ENCODE peak calls at places on chromosome 6, in nine cellular contexts. One of them, this sample, is unnamed.

GRCh38 chr6:87384449-87384848 is 23.3 kb upstream of the CFAP206 start:
- DNase-seq in osteocyte: no peak
- DNase-seq in cardiac muscle cell: no peak
- DNase-seq in brain microvascular endothelial cell: no peak
- DNase-seq in activated naive CD4-positive, alpha-beta T cell treated with anti-CD3 and anti-CD28 coated beads for 36 hours: no peak
- DNase-seq in stimulated activated CD4-positive, alpha-beta T cell treated with anti-CD3 and anti-CD28 coated beads, Interleukin-12 subunit alpha, Interleukin-12 subunit beta, amount 100 ng/mL, for 4 hours: no peak
- DNase-seq in AG08395: no peak
- DNase-seq in activated CD4-positive, alpha-beta memory T cell treated with anti-CD3 and anti-CD28 coated beads, Interleukin-2, amount 10 ng/mL, durations not matched to agents 7 days and 5 days: no peak
- DNase-seq in occipital lobe: no peak
- DNase-seq in this sample: no peak

GRCh38 chr6:39088331-39088730 is 26.7 kb downstream of the SAYSD1 start:
- DNase-seq in brain microvascular endothelial cell: peak
- DNase-seq in activated CD4-positive, alpha-beta memory T cell treated with anti-CD3 and anti-CD28 coated beads, Interleukin-2, amount 10 ng/mL, durations not matched to agents 7 days and 5 days: no peak
- DNase-seq in occipital lobe: no peak
- DNase-seq in cardiac muscle cell: peak
- DNase-seq in AG08395: peak
- DNase-seq in stimulated activated CD4-positive, alpha-beta T cell treated with anti-CD3 and anti-CD28 coated beads, Interleukin-12 subunit alpha, Interleukin-12 subunit beta, amount 100 ng/mL, for 4 hours: no peak
- DNase-seq in activated naive CD4-positive, alpha-beta T cell treated with anti-CD3 and anti-CD28 coated beads for 36 hours: peak
- DNase-seq in osteocyte: no peak
- DNase-seq in this sample: no peak

GRCh38 chr6:35663447-35664235 is 25.1 kb downstream of the FKBP5 start:
- DNase-seq in AG08395: peak
- DNase-seq in osteocyte: no peak
- DNase-seq in occipital lobe: no peak
- DNase-seq in brain microvascular endothelial cell: peak
- DNase-seq in activated CD4-positive, alpha-beta memory T cell treated with anti-CD3 and anti-CD28 coated beads, Interleukin-2, amount 10 ng/mL, durations not matched to agents 7 days and 5 days: no peak
- DNase-seq in activated naive CD4-positive, alpha-beta T cell treated with anti-CD3 and anti-CD28 coated beads for 36 hours: no peak
- DNase-seq in cardiac muscle cell: peak
- DNase-seq in stimulated activated CD4-positive, alpha-beta T cell treated with anti-CD3 and anti-CD28 coated beads, Interleukin-12 subunit alpha, Interleukin-12 subunit beta, amount 100 ng/mL, for 4 hours: no peak
- DNase-seq in this sample: no peak

GRCh38 chr6:75155586-75155985 is 50.3 kb downstream of the COL12A1 start:
- DNase-seq in stimulated activated CD4-positive, alpha-beta T cell treated with anti-CD3 and anti-CD28 coated beads, Interleukin-12 subunit alpha, Interleukin-12 subunit beta, amount 100 ng/mL, for 4 hours: no peak
- DNase-seq in activated naive CD4-positive, alpha-beta T cell treated with anti-CD3 and anti-CD28 coated beads for 36 hours: no peak
- DNase-seq in occipital lobe: no peak
- DNase-seq in cardiac muscle cell: no peak
- DNase-seq in activated CD4-positive, alpha-beta memory T cell treated with anti-CD3 and anti-CD28 coated beads, Interleukin-2, amount 10 ng/mL, durations not matched to agents 7 days and 5 days: no peak
- DNase-seq in AG08395: no peak
- DNase-seq in brain microvascular endothelial cell: peak
- DNase-seq in osteocyte: no peak
- DNase-seq in this sample: no peak

GRCh38 chr6:144149894-144150672 is at the start of gene STX11:
- DNase-seq in osteocyte: peak
- DNase-seq in brain microvascular endothelial cell: peak
- DNase-seq in AG08395: peak
- DNase-seq in activated CD4-positive, alpha-beta memory T cell treated with anti-CD3 and anti-CD28 coated beads, Interleukin-2, amount 10 ng/mL, durations not matched to agents 7 days and 5 days: peak
- DNase-seq in occipital lobe: no peak
- DNase-seq in activated naive CD4-positive, alpha-beta T cell treated with anti-CD3 and anti-CD28 coated beads for 36 hours: peak
- DNase-seq in cardiac muscle cell: peak
- DNase-seq in stimulated activated CD4-positive, alpha-beta T cell treated with anti-CD3 and anti-CD28 coated beads, Interleukin-12 subunit alpha, Interleukin-12 subunit beta, amount 100 ng/mL, for 4 hours: peak
- DNase-seq in this sample: peak

GRCh38 chr6:95431637-95432228 is 145.6 kb upstream of the MANEA start:
- DNase-seq in osteocyte: no peak
- DNase-seq in occipital lobe: no peak
- DNase-seq in brain microvascular endothelial cell: peak
- DNase-seq in activated CD4-positive, alpha-beta memory T cell treated with anti-CD3 and anti-CD28 coated beads, Interleukin-2, amount 10 ng/mL, durations not matched to agents 7 days and 5 days: peak
- DNase-seq in stimulated activated CD4-positive, alpha-beta T cell treated with anti-CD3 and anti-CD28 coated beads, Interleukin-12 subunit alpha, Interleukin-12 subunit beta, amount 100 ng/mL, for 4 hours: peak
- DNase-seq in AG08395: peak
- DNase-seq in activated naive CD4-positive, alpha-beta T cell treated with anti-CD3 and anti-CD28 coated beads for 36 hours: peak
- DNase-seq in cardiac muscle cell: peak
- DNase-seq in this sample: peak

GRCh38 chr6:150897400-150897943 is 32.0 kb downstream of the MTHFD1L start:
- DNase-seq in activated CD4-positive, alpha-beta memory T cell treated with anti-CD3 and anti-CD28 coated beads, Interleukin-2, amount 10 ng/mL, durations not matched to agents 7 days and 5 days: peak
- DNase-seq in stimulated activated CD4-positive, alpha-beta T cell treated with anti-CD3 and anti-CD28 coated beads, Interleukin-12 subunit alpha, Interleukin-12 subunit beta, amount 100 ng/mL, for 4 hours: no peak
- DNase-seq in AG08395: no peak
- DNase-seq in osteocyte: no peak
- DNase-seq in brain microvascular endothelial cell: no peak
- DNase-seq in occipital lobe: no peak
- DNase-seq in cardiac muscle cell: no peak
- DNase-seq in activated naive CD4-positive, alpha-beta T cell treated with anti-CD3 and anti-CD28 coated beads for 36 hours: no peak
- DNase-seq in this sample: no peak

GRCh38 chr6:108914235-108915022 is 66.2 kb downstream of the ARMC2 start:
- DNase-seq in osteocyte: no peak
- DNase-seq in AG08395: no peak
- DNase-seq in activated CD4-positive, alpha-beta memory T cell treated with anti-CD3 and anti-CD28 coated beads, Interleukin-2, amount 10 ng/mL, durations not matched to agents 7 days and 5 days: peak
- DNase-seq in brain microvascular endothelial cell: no peak
- DNase-seq in occipital lobe: no peak
- DNase-seq in cardiac muscle cell: no peak
- DNase-seq in activated naive CD4-positive, alpha-beta T cell treated with anti-CD3 and anti-CD28 coated beads for 36 hours: peak
- DNase-seq in stimulated activated CD4-positive, alpha-beta T cell treated with anti-CD3 and anti-CD28 coated beads, Interleukin-12 subunit alpha, Interleukin-12 subunit beta, amount 100 ng/mL, for 4 hours: peak
- DNase-seq in this sample: peak

GRCh38 chr6:87762116-87762515 is 60.1 kb upstream of the AKIRIN2 start:
- DNase-seq in cardiac muscle cell: no peak
- DNase-seq in osteocyte: no peak
- DNase-seq in activated naive CD4-positive, alpha-beta T cell treated with anti-CD3 and anti-CD28 coated beads for 36 hours: no peak
- DNase-seq in stimulated activated CD4-positive, alpha-beta T cell treated with anti-CD3 and anti-CD28 coated beads, Interleukin-12 subunit alpha, Interleukin-12 subunit beta, amount 100 ng/mL, for 4 hours: no peak
- DNase-seq in AG08395: no peak
- DNase-seq in occipital lobe: no peak
- DNase-seq in activated CD4-positive, alpha-beta memory T cell treated with anti-CD3 and anti-CD28 coated beads, Interleukin-2, amount 10 ng/mL, durations not matched to agents 7 days and 5 days: no peak
- DNase-seq in brain microvascular endothelial cell: no peak
- DNase-seq in this sample: no peak

GRCh38 chr6:81838031-81838430 is 85.5 kb upstream of the TENT5A start:
- DNase-seq in activated naive CD4-positive, alpha-beta T cell treated with anti-CD3 and anti-CD28 coated beads for 36 hours: no peak
- DNase-seq in stimulated activated CD4-positive, alpha-beta T cell treated with anti-CD3 and anti-CD28 coated beads, Interleukin-12 subunit alpha, Interleukin-12 subunit beta, amount 100 ng/mL, for 4 hours: no peak
- DNase-seq in occipital lobe: no peak
- DNase-seq in brain microvascular endothelial cell: peak
- DNase-seq in AG08395: no peak
- DNase-seq in cardiac muscle cell: peak
- DNase-seq in activated CD4-positive, alpha-beta memory T cell treated with anti-CD3 and anti-CD28 coated beads, Interleukin-2, amount 10 ng/mL, durations not matched to agents 7 days and 5 days: no peak
- DNase-seq in osteocyte: no peak
- DNase-seq in this sample: no peak

GRCh38 chr6:48505621-48506020 is 394.6 kb upstream of the PTCHD4 start:
- DNase-seq in occipital lobe: no peak
- DNase-seq in cardiac muscle cell: no peak
- DNase-seq in activated CD4-positive, alpha-beta memory T cell treated with anti-CD3 and anti-CD28 coated beads, Interleukin-2, amount 10 ng/mL, durations not matched to agents 7 days and 5 days: no peak
- DNase-seq in activated naive CD4-positive, alpha-beta T cell treated with anti-CD3 and anti-CD28 coated beads for 36 hours: no peak
- DNase-seq in AG08395: no peak
- DNase-seq in brain microvascular endothelial cell: no peak
- DNase-seq in stimulated activated CD4-positive, alpha-beta T cell treated with anti-CD3 and anti-CD28 coated beads, Interleukin-12 subunit alpha, Interleukin-12 subunit beta, amount 100 ng/mL, for 4 hours: no peak
- DNase-seq in osteocyte: no peak
- DNase-seq in this sample: no peak

GRCh38 chr6:23181301-23182110 is 612.1 kb downstream of the HDGFL1 start:
- DNase-seq in activated naive CD4-positive, alpha-beta T cell treated with anti-CD3 and anti-CD28 coated beads for 36 hours: no peak
- DNase-seq in brain microvascular endothelial cell: no peak
- DNase-seq in occipital lobe: no peak
- DNase-seq in stimulated activated CD4-positive, alpha-beta T cell treated with anti-CD3 and anti-CD28 coated beads, Interleukin-12 subunit alpha, Interleukin-12 subunit beta, amount 100 ng/mL, for 4 hours: no peak
- DNase-seq in activated CD4-positive, alpha-beta memory T cell treated with anti-CD3 and anti-CD28 coated beads, Interleukin-2, amount 10 ng/mL, durations not matched to agents 7 days and 5 days: no peak
- DNase-seq in AG08395: no peak
- DNase-seq in osteocyte: no peak
- DNase-seq in cardiac muscle cell: no peak
- DNase-seq in this sample: no peak

GRCh38 chr6:107717781-107718180 is 106.3 kb downstream of the SCML4 start:
- DNase-seq in cardiac muscle cell: no peak
- DNase-seq in occipital lobe: no peak
- DNase-seq in brain microvascular endothelial cell: no peak
- DNase-seq in activated naive CD4-positive, alpha-beta T cell treated with anti-CD3 and anti-CD28 coated beads for 36 hours: no peak
- DNase-seq in stimulated activated CD4-positive, alpha-beta T cell treated with anti-CD3 and anti-CD28 coated beads, Interleukin-12 subunit alpha, Interleukin-12 subunit beta, amount 100 ng/mL, for 4 hours: no peak
- DNase-seq in activated CD4-positive, alpha-beta memory T cell treated with anti-CD3 and anti-CD28 coated beads, Interleukin-2, amount 10 ng/mL, durations not matched to agents 7 days and 5 days: no peak
- DNase-seq in AG08395: no peak
- DNase-seq in osteocyte: peak
- DNase-seq in this sample: no peak

GRCh38 chr6:132798820-132799538 is 542 bp upstream of the SLC18B1 start:
- DNase-seq in brain microvascular endothelial cell: peak
- DNase-seq in osteocyte: no peak
- DNase-seq in stimulated activated CD4-positive, alpha-beta T cell treated with anti-CD3 and anti-CD28 coated beads, Interleukin-12 subunit alpha, Interleukin-12 subunit beta, amount 100 ng/mL, for 4 hours: peak
- DNase-seq in activated naive CD4-positive, alpha-beta T cell treated with anti-CD3 and anti-CD28 coated beads for 36 hours: peak
- DNase-seq in occipital lobe: peak
- DNase-seq in cardiac muscle cell: peak
- DNase-seq in AG08395: peak
- DNase-seq in activated CD4-positive, alpha-beta memory T cell treated with anti-CD3 and anti-CD28 coated beads, Interleukin-2, amount 10 ng/mL, durations not matched to agents 7 days and 5 days: peak
- DNase-seq in this sample: peak

GRCh38 chr6:111176038-111176762 is 88.9 kb downstream of the SLC16A10 start:
- DNase-seq in activated CD4-positive, alpha-beta memory T cell treated with anti-CD3 and anti-CD28 coated beads, Interleukin-2, amount 10 ng/mL, durations not matched to agents 7 days and 5 days: no peak
- DNase-seq in AG08395: no peak
- DNase-seq in stimulated activated CD4-positive, alpha-beta T cell treated with anti-CD3 and anti-CD28 coated beads, Interleukin-12 subunit alpha, Interleukin-12 subunit beta, amount 100 ng/mL, for 4 hours: no peak
- DNase-seq in activated naive CD4-positive, alpha-beta T cell treated with anti-CD3 and anti-CD28 coated beads for 36 hours: no peak
- DNase-seq in cardiac muscle cell: no peak
- DNase-seq in occipital lobe: no peak
- DNase-seq in osteocyte: no peak
- DNase-seq in brain microvascular endothelial cell: no peak
- DNase-seq in this sample: no peak

GRCh38 chr6:149897015-149897697 is 757 bp downstream of the RAET1E start:
- DNase-seq in stimulated activated CD4-positive, alpha-beta T cell treated with anti-CD3 and anti-CD28 coated beads, Interleukin-12 subunit alpha, Interleukin-12 subunit beta, amount 100 ng/mL, for 4 hours: no peak
- DNase-seq in activated CD4-positive, alpha-beta memory T cell treated with anti-CD3 and anti-CD28 coated beads, Interleukin-2, amount 10 ng/mL, durations not matched to agents 7 days and 5 days: no peak
- DNase-seq in activated naive CD4-positive, alpha-beta T cell treated with anti-CD3 and anti-CD28 coated beads for 36 hours: no peak
- DNase-seq in cardiac muscle cell: no peak
- DNase-seq in occipital lobe: no peak
- DNase-seq in AG08395: peak
- DNase-seq in brain microvascular endothelial cell: peak
- DNase-seq in osteocyte: peak
- DNase-seq in this sample: no peak

GRCh38 chr6:17361013-17361412 is 32.4 kb upstream of the CAP2 start:
- DNase-seq in activated naive CD4-positive, alpha-beta T cell treated with anti-CD3 and anti-CD28 coated beads for 36 hours: no peak
- DNase-seq in cardiac muscle cell: no peak
- DNase-seq in osteocyte: no peak
- DNase-seq in AG08395: no peak
- DNase-seq in stimulated activated CD4-positive, alpha-beta T cell treated with anti-CD3 and anti-CD28 coated beads, Interleukin-12 subunit alpha, Interleukin-12 subunit beta, amount 100 ng/mL, for 4 hours: no peak
- DNase-seq in brain microvascular endothelial cell: no peak
- DNase-seq in occipital lobe: no peak
- DNase-seq in activated CD4-positive, alpha-beta memory T cell treated with anti-CD3 and anti-CD28 coated beads, Interleukin-2, amount 10 ng/mL, durations not matched to agents 7 days and 5 days: no peak
- DNase-seq in this sample: no peak

GRCh38 chr6:39130691-39131090 is 15.7 kb upstream of the SAYSD1 start:
- DNase-seq in activated naive CD4-positive, alpha-beta T cell treated with anti-CD3 and anti-CD28 coated beads for 36 hours: no peak
- DNase-seq in brain microvascular endothelial cell: no peak
- DNase-seq in occipital lobe: no peak
- DNase-seq in cardiac muscle cell: no peak
- DNase-seq in stimulated activated CD4-positive, alpha-beta T cell treated with anti-CD3 and anti-CD28 coated beads, Interleukin-12 subunit alpha, Interleukin-12 subunit beta, amount 100 ng/mL, for 4 hours: no peak
- DNase-seq in AG08395: no peak
- DNase-seq in activated CD4-positive, alpha-beta memory T cell treated with anti-CD3 and anti-CD28 coated beads, Interleukin-2, amount 10 ng/mL, durations not matched to agents 7 days and 5 days: no peak
- DNase-seq in osteocyte: no peak
- DNase-seq in this sample: no peak

GRCh38 chr6:31712296-31712695 is 2.9 kb upstream of the LY6G6D start:
- DNase-seq in brain microvascular endothelial cell: no peak
- DNase-seq in AG08395: no peak
- DNase-seq in cardiac muscle cell: no peak
- DNase-seq in activated CD4-positive, alpha-beta memory T cell treated with anti-CD3 and anti-CD28 coated beads, Interleukin-2, amount 10 ng/mL, durations not matched to agents 7 days and 5 days: peak
- DNase-seq in stimulated activated CD4-positive, alpha-beta T cell treated with anti-CD3 and anti-CD28 coated beads, Interleukin-12 subunit alpha, Interleukin-12 subunit beta, amount 100 ng/mL, for 4 hours: no peak
- DNase-seq in occipital lobe: no peak
- DNase-seq in activated naive CD4-positive, alpha-beta T cell treated with anti-CD3 and anti-CD28 coated beads for 36 hours: peak
- DNase-seq in osteocyte: no peak
- DNase-seq in this sample: peak

GRCh38 chr6:103153016-103153415 is 1706.7 kb downstream of the HACE1 start:
- DNase-seq in stimulated activated CD4-positive, alpha-beta T cell treated with anti-CD3 and anti-CD28 coated beads, Interleukin-12 subunit alpha, Interleukin-12 subunit beta, amount 100 ng/mL, for 4 hours: no peak
- DNase-seq in activated naive CD4-positive, alpha-beta T cell treated with anti-CD3 and anti-CD28 coated beads for 36 hours: no peak
- DNase-seq in occipital lobe: no peak
- DNase-seq in brain microvascular endothelial cell: no peak
- DNase-seq in AG08395: no peak
- DNase-seq in cardiac muscle cell: no peak
- DNase-seq in osteocyte: no peak
- DNase-seq in activated CD4-positive, alpha-beta memory T cell treated with anti-CD3 and anti-CD28 coated beads, Interleukin-2, amount 10 ng/mL, durations not matched to agents 7 days and 5 days: no peak
- DNase-seq in this sample: no peak

GRCh38 chr6:104229057-104229456 is 630.7 kb downstream of the HACE1 start:
- DNase-seq in stimulated activated CD4-positive, alpha-beta T cell treated with anti-CD3 and anti-CD28 coated beads, Interleukin-12 subunit alpha, Interleukin-12 subunit beta, amount 100 ng/mL, for 4 hours: no peak
- DNase-seq in occipital lobe: no peak
- DNase-seq in cardiac muscle cell: no peak
- DNase-seq in osteocyte: no peak
- DNase-seq in brain microvascular endothelial cell: no peak
- DNase-seq in activated CD4-positive, alpha-beta memory T cell treated with anti-CD3 and anti-CD28 coated beads, Interleukin-2, amount 10 ng/mL, durations not matched to agents 7 days and 5 days: no peak
- DNase-seq in activated naive CD4-positive, alpha-beta T cell treated with anti-CD3 and anti-CD28 coated beads for 36 hours: no peak
- DNase-seq in AG08395: no peak
- DNase-seq in this sample: no peak

GRCh38 chr6:20404641-20405032 is 3.0 kb downstream of the E2F3 start:
- DNase-seq in occipital lobe: no peak
- DNase-seq in cardiac muscle cell: peak
- DNase-seq in stimulated activated CD4-positive, alpha-beta T cell treated with anti-CD3 and anti-CD28 coated beads, Interleukin-12 subunit alpha, Interleukin-12 subunit beta, amount 100 ng/mL, for 4 hours: peak
- DNase-seq in AG08395: peak
- DNase-seq in osteocyte: no peak
- DNase-seq in brain microvascular endothelial cell: peak
- DNase-seq in activated naive CD4-positive, alpha-beta T cell treated with anti-CD3 and anti-CD28 coated beads for 36 hours: peak
- DNase-seq in activated CD4-positive, alpha-beta memory T cell treated with anti-CD3 and anti-CD28 coated beads, Interleukin-2, amount 10 ng/mL, durations not matched to agents 7 days and 5 days: peak
- DNase-seq in this sample: peak